ENCODE peak calls at places on chromosomes 13 and 19, in six cellular contexts. D is EL, L is caudate nucleus, N is cardiac muscle cell, A is AG08395, I is mesenchymal stem cell. P is an unnamed sample.

GRCh38 chr19:50415661-50416033 is 3.1 kb upstream of the SPIB start:
- DNase-seq in D (no peak), L (no peak), N (no peak), A (no peak), I (no peak), P (no peak)

GRCh38 chr19:18232540-18233223 is 6.4 kb upstream of the PDE4C start:
- DNase-seq in D (peak), L (no peak), N (no peak), A (no peak), I (peak), P (no peak)

GRCh38 chr19:3765121-3765520 is 2.6 kb downstream of the MRPL54 start:
- DNase-seq in D (no peak), L (no peak), N (no peak), A (no peak), I (no peak), P (no peak)

GRCh38 chr19:54415208-54415900 is at the start of gene TTYH1:
- DNase-seq in D (no peak), L (peak), N (no peak), A (no peak), I (no peak), P (no peak)

GRCh38 chr13:76992548-76993001 is 694 bp downstream of the CLN5 start:
- DNase-seq in D (peak), L (peak), N (peak), A (peak), I (peak), P (peak)

GRCh38 chr19:38043649-38044144 is 136.7 kb downstream of the SIPA1L3 start:
- DNase-seq in D (no peak), L (no peak), N (no peak), A (no peak), I (no peak), P (no peak)

GRCh38 chr13:32731576-32731975 is 145.3 kb downstream of the PDS5B start:
- DNase-seq in D (peak), L (no peak), N (peak), A (peak), I (peak), P (peak)

GRCh38 chr13:51271528-51272070 is 49.4 kb downstream of the FAM124A start:
- DNase-seq in D (no peak), L (no peak), N (no peak), A (no peak), I (no peak), P (peak)

GRCh38 chr13:98994080-98994479 is 16.2 kb upstream of the DOCK9 start:
- DNase-seq in D (no peak), L (no peak), N (no peak), A (no peak), I (no peak), P (no peak)

GRCh38 chr13:99208185-99208584 is 7.5 kb downstream of the UBAC2 start:
- DNase-seq in D (no peak), L (no peak), N (no peak), A (no peak), I (no peak), P (no peak)

GRCh38 chr13:49499889-49500660 is 4.3 kb downstream of the PHF11 start:
- DNase-seq in D (peak), L (no peak), N (peak), A (peak), I (peak), P (peak)

GRCh38 chr19:18603255-18603957 is 3.2 kb downstream of the CRLF1 start:
- DNase-seq in D (no peak), L (no peak), N (peak), A (peak), I (peak), P (no peak)

GRCh38 chr13:100392709-100393630 is 195.6 kb downstream of the GGACT start:
- DNase-seq in D (peak), L (no peak), N (peak), A (peak), I (peak), P (peak)

GRCh38 chr13:113404723-113405471 is 41.0 kb upstream of the GRTP1 start:
- DNase-seq in D (no peak), L (no peak), N (no peak), A (no peak), I (no peak), P (no peak)

GRCh38 chr19:48413879-48414623 is 20.6 kb downstream of the GRIN2D start:
- DNase-seq in D (peak), L (no peak), N (no peak), A (peak), I (peak), P (no peak)

GRCh38 chr19:3357731-3358391 is 8.5 kb upstream of the NFIC start:
- DNase-seq in D (peak), L (no peak), N (no peak), A (no peak), I (no peak), P (no peak)

GRCh38 chr13:79482271-79482970 is 1.5 kb downstream of the NDFIP2 start:
- DNase-seq in D (peak), L (no peak), N (peak), A (no peak), I (peak), P (peak)

GRCh38 chr19:16325161-16325527 is 518 bp downstream of the KLF2 start:
- DNase-seq in D (peak), L (no peak), N (no peak), A (no peak), I (peak), P (no peak)

GRCh38 chr19:41705393-41706174 is 2.8 kb upstream of the CEACAM5 start:
- DNase-seq in D (peak), L (no peak), N (peak), A (no peak), I (no peak), P (peak)

GRCh38 chr13:100365678-100366077 is 222.9 kb downstream of the GGACT start:
- DNase-seq in D (no peak), L (no peak), N (no peak), A (no peak), I (no peak), P (no peak)

GRCh38 chr19:31356587-31357314 is 7.5 kb upstream of the TSHZ3 start:
- DNase-seq in D (no peak), L (no peak), N (no peak), A (no peak), I (no peak), P (no peak)

GRCh38 chr13:45180303-45180702 is 20.5 kb downstream of the KCTD4 start:
- DNase-seq in D (no peak), L (no peak), N (no peak), A (no peak), I (no peak), P (no peak)

GRCh38 chr19:18091217-18091608 is 4.5 kb upstream of the IL12RB1 start:
- DNase-seq in D (no peak), L (no peak), N (no peak), A (no peak), I (no peak), P (no peak)

GRCh38 chr19:5692785-5693194 is 2.7 kb downstream of the RPL36 start:
- DNase-seq in D (peak), L (no peak), N (no peak), A (no peak), I (peak), P (no peak)

GRCh38 chr13:39565036-39565949 is 37.7 kb downstream of the LHFPL6 start:
- DNase-seq in D (peak), L (no peak), N (peak), A (peak), I (peak), P (peak)

GRCh38 chr13:90738881-90739280 is 608.6 kb upstream of the MIR17HG start:
- DNase-seq in D (peak), L (no peak), N (peak), A (peak), I (no peak), P (peak)

GRCh38 chr19:898663-899062 is 5.4 kb downstream of the RNU6-9 start:
- DNase-seq in D (no peak), L (peak), N (no peak), A (no peak), I (no peak), P (no peak)

P was measured in astrocyte.